ENCODE peak calls at places on chromosomes 2 and 18, in nine cellular contexts. L, F, Q, J, H, B, G, R and D are unnamed samples.
A peak's percentile ranks its signal among the peaks of the same experiment; 100 is the strongest.

GRCh38 chr18:28728891-28729290 is 552.0 kb upstream of the CDH2 start:
- DNase-seq in L (no peak), F (peak; percentile 52), Q (peak; percentile 14), J (peak; percentile 41), H (no peak), B (no peak), G (no peak), R (no peak), D (no peak)

GRCh38 chr2:157056200-157056676 is 201.3 kb upstream of the GALNT5 start:
- DNase-seq in L (no peak), F (no peak), Q (peak; percentile 76), J (peak; percentile 49), H (no peak), B (peak; percentile 79), G (no peak), R (no peak), D (no peak)

GRCh38 chr2:14756122-14756541 is 123.6 kb downstream of the LRATD1 start:
- DNase-seq in L (no peak), F (no peak), Q (no peak), J (peak; percentile 56), H (no peak), B (no peak), G (no peak), R (no peak), D (no peak)

GRCh38 chr2:145755019-145755837 is 1235.3 kb upstream of the ZEB2 start:
- DNase-seq in L (no peak), F (no peak), Q (no peak), J (no peak), H (no peak), B (no peak), G (no peak), R (no peak), D (no peak)

GRCh38 chr18:68520406-68521075 is 194.4 kb downstream of the TMX3 start:
- DNase-seq in L (no peak), F (no peak), Q (peak; percentile 54), J (peak; percentile 63), H (no peak), B (peak; percentile 7), G (no peak), R (no peak), D (no peak)

GRCh38 chr2:124027182-124027581 is 2.1 kb downstream of the CNTNAP5 start:
- DNase-seq in L (no peak), F (peak; percentile 67), Q (no peak), J (peak; percentile 62), H (no peak), B (peak; percentile 80), G (no peak), R (peak; percentile 50), D (peak; percentile 27)

GRCh38 chr2:213227458-213227857 is 56.8 kb upstream of the SPAG16 start:
- DNase-seq in L (no peak), F (no peak), Q (no peak), J (peak; percentile 52), H (no peak), B (no peak), G (peak; percentile 28), R (no peak), D (no peak)

GRCh38 chr2:112582314-112582746 is 2.1 kb upstream of the CHCHD5 start:
- DNase-seq in L (no peak), F (peak; percentile 81), Q (peak; percentile 44), J (peak; percentile 66), H (peak; percentile 24), B (peak; percentile 80), G (no peak), R (no peak), D (peak; percentile 21)

GRCh38 chr2:96869824-96870630 is at the start of gene SEMA4C:
- DNase-seq in L (peak; percentile 70), F (no peak), Q (no peak), J (no peak), H (peak; percentile 76), B (peak; percentile 50), G (peak; percentile 47), R (peak; percentile 54), D (peak; percentile 76)

GRCh38 chr2:96868555-96869280 is 1.2 kb downstream of the SEMA4C start:
- DNase-seq in L (peak; percentile 92), F (peak; percentile 95), Q (peak; percentile 92), J (peak; percentile 61), H (peak; percentile 90), B (peak; percentile 97), G (peak; percentile 65), R (peak; percentile 92), D (peak; percentile 88)

GRCh38 chr2:96870631-96871255 is 863 bp upstream of the SEMA4C start:
- DNase-seq in L (no peak), F (peak; percentile 66), Q (no peak), J (no peak), H (peak; percentile 53), B (no peak), G (peak; percentile 61), R (no peak), D (no peak)

GRCh38 chr2:96867756-96868554 is 1.9 kb downstream of the SEMA4C start:
- DNase-seq in L (no peak), F (no peak), Q (no peak), J (no peak), H (no peak), B (no peak), G (no peak), R (no peak), D (no peak)

DNA sequence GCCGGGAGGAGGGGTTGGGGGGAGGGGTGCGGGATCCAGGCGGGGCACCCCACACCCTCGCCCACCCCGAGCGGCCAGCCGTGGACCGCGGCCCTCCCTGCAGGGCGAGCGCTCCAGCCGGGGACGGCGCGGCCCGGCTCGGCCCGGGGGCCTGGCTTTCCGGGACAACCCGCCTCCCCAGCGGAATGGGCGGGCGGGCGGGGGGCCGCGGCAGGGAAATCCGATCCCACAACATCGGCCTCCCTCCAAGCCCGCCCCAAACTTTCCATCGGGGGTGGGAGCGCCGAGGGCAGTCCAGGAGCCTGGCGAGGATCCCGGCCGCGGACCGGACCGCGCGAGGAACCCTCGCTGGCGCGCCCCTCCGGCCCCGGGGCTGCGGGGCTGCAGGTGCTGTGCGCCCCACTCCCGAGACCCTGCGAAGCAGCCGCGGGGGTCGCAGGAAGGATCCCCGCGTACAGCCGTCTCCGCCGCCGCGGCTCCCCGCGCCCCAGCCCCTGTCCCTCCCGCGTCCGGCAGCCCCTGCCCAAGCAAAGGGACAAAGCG is 528 bp downstream of the SEMA4C start:
- DNase-seq in L (peak; percentile 82), F (peak; percentile 58), Q (peak; percentile 79), J (no peak), H (peak; percentile 92), B (peak; percentile 92), G (no peak), R (peak; percentile 54), D (peak; percentile 66)
- TF ChIP-seq CTCF in L (peak; percentile 5), F (peak; percentile 25), Q (no peak), J (no peak), H (no peak), B (no peak), G (no peak), R (peak; percentile 26), D (no peak)

DNA sequence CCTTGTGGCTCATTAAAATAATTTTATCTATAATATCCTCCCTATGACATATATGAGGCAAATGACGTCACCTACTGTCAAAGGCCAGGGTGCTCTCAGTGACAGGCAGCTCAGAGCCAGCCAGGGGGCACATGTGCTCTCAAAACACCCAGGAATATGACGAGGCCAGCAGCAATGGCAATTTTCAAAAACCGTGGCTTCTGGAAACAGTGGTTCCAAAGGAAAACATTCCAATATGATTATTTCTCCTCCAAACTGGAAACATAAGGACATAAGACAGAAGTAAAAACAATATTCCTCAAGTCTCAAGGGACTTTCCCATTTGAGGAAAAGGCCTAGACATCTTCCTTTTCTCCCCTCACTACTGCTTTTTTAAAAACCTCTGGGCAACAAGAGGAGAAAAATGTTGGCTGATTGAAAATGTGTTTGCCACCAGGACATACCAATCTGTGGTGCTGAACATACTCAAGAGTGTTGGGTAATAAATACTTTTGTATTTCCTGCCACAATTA is 40.8 kb downstream of the RNF152 start:
- DNase-seq in L (no peak), F (no peak), Q (peak; percentile 60), J (no peak), H (no peak), B (peak; percentile 43), G (no peak), R (no peak), D (no peak)
- TF ChIP-seq CTCF in L (no peak), F (no peak), Q (no peak), J (no peak), H (no peak), B (no peak), G (no peak), R (no peak), D (no peak)

DNA sequence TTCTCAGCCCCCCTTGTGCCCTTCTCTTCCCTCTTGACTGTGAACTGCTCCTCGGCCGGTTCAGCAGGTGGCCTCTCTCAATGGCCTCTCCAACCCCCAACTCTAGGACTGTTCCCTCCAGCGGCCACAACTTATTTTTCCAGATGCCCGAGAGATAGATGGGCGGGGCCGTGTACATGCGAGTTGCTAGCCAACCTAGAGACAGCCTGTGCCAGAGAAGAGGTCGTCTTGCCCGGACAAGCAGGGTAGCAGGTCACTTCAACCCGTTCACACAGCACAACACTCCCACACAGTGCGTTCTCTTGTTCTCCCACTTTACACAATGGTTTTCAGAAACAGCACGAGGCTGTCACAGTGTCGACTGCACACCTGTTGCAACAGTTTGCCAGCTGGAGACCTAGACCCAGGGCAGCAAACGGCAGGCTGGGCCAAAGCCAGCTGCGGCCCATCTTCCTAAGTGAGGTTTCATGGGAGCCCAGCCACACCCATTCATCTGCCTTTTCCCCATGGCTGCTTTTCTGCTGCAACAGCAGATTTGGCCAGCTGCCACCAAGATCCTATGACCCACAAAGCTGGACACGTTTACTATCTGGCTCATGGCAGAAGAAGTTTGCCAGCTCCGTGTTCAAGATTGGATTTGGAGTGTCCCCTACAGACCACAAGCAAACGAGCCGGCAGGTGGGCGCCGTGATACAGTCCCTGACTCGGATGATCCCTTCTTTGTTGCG is 7.3 kb upstream of the PRLH start:
- DNase-seq in L (peak; percentile 78), F (no peak), Q (peak; percentile 77), J (peak; percentile 63), H (peak; percentile 93), B (peak; percentile 70), G (no peak), R (no peak), D (no peak)
- TF ChIP-seq CTCF in L (no peak), F (no peak), Q (no peak), J (no peak), H (peak; percentile 7), B (no peak), G (no peak), R (no peak), D (no peak)

GRCh38 chr2:38376346-38376682 is 759 bp downstream of the ATL2 start:
- DNase-seq in L (no peak), F (peak; percentile 60), Q (peak; percentile 39), J (peak; percentile 84), H (no peak), B (peak; percentile 70), G (no peak), R (no peak), D (no peak)

GRCh38 chr2:38375711-38376345 is 1.2 kb downstream of the ATL2 start:
- DNase-seq in L (peak; percentile 46), F (no peak), Q (no peak), J (peak; percentile 37), H (peak; percentile 67), B (peak; percentile 43), G (peak; percentile 61), R (peak; percentile 49), D (peak; percentile 40)

GRCh38 chr2:38371235-38371634 is 5.8 kb downstream of the ATL2 start:
- DNase-seq in L (no peak), F (no peak), Q (no peak), J (no peak), H (no peak), B (no peak), G (no peak), R (no peak), D (no peak)

GRCh38 chr2:38374978-38375377 is 2.1 kb downstream of the ATL2 start:
- DNase-seq in L (no peak), F (no peak), Q (no peak), J (no peak), H (no peak), B (no peak), G (no peak), R (no peak), D (no peak)

DNA sequence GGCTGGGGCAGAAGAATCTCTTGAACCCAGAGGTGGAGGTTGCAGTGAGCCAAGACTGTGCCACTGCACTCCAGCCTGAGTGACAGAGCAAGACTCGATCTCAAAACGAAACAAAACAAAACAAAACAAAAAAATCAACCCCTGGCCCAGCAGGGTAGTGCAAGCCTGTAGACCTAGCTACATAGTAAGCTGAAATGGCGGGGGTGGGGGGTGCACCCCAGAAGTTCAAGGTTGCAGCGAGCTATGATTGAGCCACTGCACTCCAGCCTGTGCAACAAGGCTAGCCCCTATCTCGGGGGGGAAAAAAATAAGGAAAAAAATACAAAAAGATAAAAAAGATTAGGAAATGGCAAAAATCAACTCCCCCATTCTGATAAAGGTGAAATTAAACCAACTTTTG is 6.4 kb downstream of the ATL2 start:
- DNase-seq in L (no peak), F (no peak), Q (no peak), J (no peak), H (no peak), B (no peak), G (no peak), R (no peak), D (no peak)
- TF ChIP-seq CTCF in L (no peak), F (no peak), Q (no peak), J (no peak), H (no peak), B (no peak), G (no peak), R (no peak), D (no peak)